ENCODE peak calls at places on chromosomes 16 and 17, in six cellular contexts. Q is endothelial cell of umbilical vein, J is ovary, F is lower leg skin, E is mammary epithelial cell, M is psoas muscle. Z is an unnamed sample.
A peak's percentile ranks its signal among the peaks of the same experiment; 100 is the strongest.

GRCh38 chr16:14309001-14309886 is 238.1 kb downstream of the MRTFB start:
- DNase-seq in M (no peak), E (peak; percentile 81), Q (no peak), F (no peak), J (no peak), Z (no peak)

GRCh38 chr17:75088902-75089417 is 1.2 kb downstream of the SLC16A5 start:
- DNase-seq in M (no peak), E (no peak), F (no peak), Q (peak; percentile 69), J (peak; percentile 25), Z (no peak)

GRCh38 chr16:79171504-79172240 is 428.9 kb downstream of the MAF start:
- DNase-seq in Q (no peak), E (no peak), F (no peak), M (no peak), J (no peak), Z (no peak)

GRCh38 chr16:14405611-14406537 is 224.2 kb downstream of the PARN start:
- DNase-seq in J (no peak), M (peak; percentile 57), E (no peak), Q (no peak), F (no peak), Z (no peak)

GRCh38 chr17:78356163-78356713 is 3.6 kb downstream of the SOCS3 start:
- DNase-seq in J (no peak), Q (no peak), M (no peak), E (peak; percentile 98), F (no peak), Z (peak; percentile 75)

GRCh38 chr16:46607529-46607928 is 13.7 kb downstream of the SHCBP1 start:
- DNase-seq in Q (peak; percentile 61), E (peak; percentile 14), F (no peak), M (no peak), J (no peak), Z (peak; percentile 87)

GRCh38 chr16:89572478-89573205 is 2.9 kb upstream of the CPNE7 start:
- DNase-seq in E (no peak), F (no peak), Q (no peak), J (no peak), M (peak; percentile 13), Z (no peak)

GRCh38 chr17:40617678-40618240 is 29.9 kb downstream of the SMARCE1 start:
- DNase-seq in Q (no peak), M (no peak), J (no peak), F (peak; percentile 58), E (peak; percentile 21), Z (no peak)

GRCh38 chr17:79913896-79914812 is 74.9 kb upstream of the CBX4 start:
- DNase-seq in Q (no peak), F (no peak), J (no peak), E (no peak), M (peak; percentile 2), Z (no peak)

GRCh38 chr16:80122155-80122554 is 418.6 kb upstream of the DYNLRB2 start:
- DNase-seq in Q (no peak), J (peak; percentile 74), E (no peak), M (peak; percentile 16), F (peak; percentile 71), Z (peak; percentile 24)

GRCh38 chr16:12260647-12261262 is 284.2 kb downstream of the SNX29 start:
- DNase-seq in E (no peak), Q (no peak), M (no peak), F (no peak), J (no peak), Z (peak; percentile 31)

GRCh38 chr17:1053661-1054360 is 56.9 kb downstream of the TIMM22 start:
- DNase-seq in E (no peak), M (no peak), Q (no peak), F (no peak), J (no peak), Z (no peak)

GRCh38 chr17:66190738-66191606 is 961 bp downstream of the CEP112 start:
- DNase-seq in M (no peak), J (no peak), Q (peak; percentile 75), F (no peak), E (peak; percentile 59), Z (peak; percentile 72)

GRCh38 chr16:22977294-22977697 is 163.3 kb downstream of the HS3ST2 start:
- DNase-seq in J (no peak), F (no peak), Q (peak; percentile 3), E (peak; percentile 8), M (no peak), Z (no peak)

GRCh38 chr16:67101301-67101675 is 8.5 kb upstream of the PHAF1 start:
- DNase-seq in F (no peak), J (no peak), E (no peak), M (no peak), Q (no peak), Z (no peak)

GRCh38 chr17:1521067-1521466 is 4.7 kb upstream of the INPP5K start:
- DNase-seq in J (no peak), M (no peak), E (no peak), F (no peak), Q (no peak), Z (no peak)

GRCh38 chr17:4986403-4986802 is 1.1 kb downstream of the CAMTA2 start:
- DNase-seq in J (peak; percentile 21), E (peak; percentile 17), Q (peak; percentile 40), M (no peak), F (no peak), Z (no peak)

GRCh38 chr16:89319883-89320716 is 102.6 kb downstream of the ZNF778 start:
- DNase-seq in J (peak; percentile 59), Q (peak; percentile 84), F (no peak), M (peak; percentile 79), E (peak; percentile 91), Z (peak; percentile 80)

GRCh38 chr16:3029499-3030127 is 5.8 kb downstream of the THOC6 start:
- DNase-seq in Q (no peak), E (no peak), M (no peak), F (no peak), J (no peak), Z (peak; percentile 31)

GRCh38 chr16:78478267-78478821 is 378.9 kb downstream of the WWOX start:
- DNase-seq in J (no peak), F (no peak), E (no peak), Q (no peak), M (no peak), Z (no peak)

GRCh38 chr17:35214192-35214591 is 20.0 kb upstream of the SLC35G3 start:
- DNase-seq in Q (no peak), M (no peak), F (no peak), E (no peak), J (no peak), Z (no peak)

GRCh38 chr16:53565300-53565699 is 62.3 kb upstream of the AKTIP start:
- DNase-seq in E (no peak), Q (no peak), F (no peak), M (no peak), J (no peak), Z (no peak)

GRCh38 chr16:56600398-56600999 is 7.9 kb upstream of the MT2A start:
- DNase-seq in J (no peak), F (peak; percentile 49), Q (peak; percentile 54), M (no peak), E (peak; percentile 48), Z (peak; percentile 64)

GRCh38 chr16:79132745-79133144 is 467.8 kb downstream of the MAF start:
- DNase-seq in E (no peak), Q (no peak), M (no peak), J (peak; percentile 48), F (no peak), Z (no peak)

GRCh38 chr17:78745407-78746088 is 36.5 kb downstream of the CYTH1 start:
- DNase-seq in F (no peak), M (no peak), J (no peak), Q (peak; percentile 58), E (no peak), Z (peak; percentile 69)

GRCh38 chr16:53864819-53865491 is 161.0 kb downstream of the FTO start:
- DNase-seq in Q (peak; percentile 61), F (no peak), M (no peak), J (no peak), E (peak; percentile 78), Z (no peak)

GRCh38 chr16:75112281-75113045 is 4.1 kb downstream of the LDHD start:
- DNase-seq in M (no peak), Q (no peak), E (no peak), J (no peak), F (no peak), Z (no peak)

GRCh38 chr16:58850019-58850626 is 116.0 kb upstream of the GOT2 start:
- DNase-seq in J (no peak), F (no peak), E (no peak), Q (peak; percentile 11), M (no peak), Z (no peak)
- H3K4me3 ChIP-seq in J (no peak overlapping the region), F (no peak overlapping the region), E (no peak overlapping the region), Q (no peak overlapping the region), M (no peak overlapping the region), Z (no peak overlapping the region)

DNA sequence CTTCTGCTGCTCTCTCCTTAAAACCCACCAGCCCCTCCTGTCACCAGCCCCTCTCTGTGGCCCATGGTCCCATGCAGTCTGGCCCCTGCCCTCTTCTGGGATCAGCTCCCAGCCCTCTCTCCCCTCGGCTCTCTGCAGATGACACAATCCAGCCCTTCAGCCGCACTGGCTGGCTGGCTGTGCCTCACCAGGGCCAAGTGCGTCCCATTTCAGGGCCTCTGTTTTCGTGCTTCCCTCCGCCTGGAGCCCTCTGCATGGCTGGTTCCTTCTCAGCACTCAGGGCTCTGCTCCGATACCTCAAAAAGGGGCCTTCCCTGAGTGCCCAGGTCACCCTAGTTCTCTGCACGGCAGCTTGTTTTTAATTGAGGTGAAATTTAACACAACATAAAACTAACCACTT is 124.3 kb downstream of the SOCS1 start:
- DNase-seq in F (no peak), E (no peak), Q (no peak), M (no peak), J (no peak), Z (no peak)
- H3K4me3 ChIP-seq in F (no peak overlapping the region), E (no peak overlapping the region), Q (no peak overlapping the region), M (no peak overlapping the region), J (no peak overlapping the region), Z (no peak overlapping the region)

GRCh38 chr17:14011740-14012405 is 57.4 kb upstream of the COX10 start:
- DNase-seq in M (no peak), E (no peak), Q (no peak), F (no peak), J (no peak), Z (no peak)
- H3K4me3 ChIP-seq in M (no peak overlapping the region), E (no peak overlapping the region), Q (no peak overlapping the region), F (no peak overlapping the region), J (no peak overlapping the region), Z (no peak overlapping the region)

GRCh38 chr17:8868092-8868491 is 618 bp upstream of the PIK3R6 start:
- DNase-seq in J (no peak), F (no peak), M (no peak), Q (no peak), E (no peak), Z (no peak)
- H3K4me3 ChIP-seq in J (no peak overlapping the region), F (no peak overlapping the region), M (no peak overlapping the region), Q (no peak overlapping the region), E (no peak overlapping the region), Z (no peak overlapping the region)

GRCh38 chr16:85173981-85174751 is 61.9 kb upstream of the CIBAR2 start:
- DNase-seq in Q (peak; percentile 72), M (peak; percentile 73), F (no peak), J (no peak), E (peak; percentile 31), Z (peak; percentile 75)
- H3K4me3 ChIP-seq in Q (no peak overlapping the region), M (peak overlapping the region; percentile 77), F (no peak overlapping the region), J (no peak overlapping the region), E (no peak overlapping the region), Z (peak overlapping the region; percentile 57)